ENCODE peak calls at places on chromosome 16, in five cellular contexts. X, Z, A, E and L are unnamed samples.

GRCh38 chr16:69393898-69394849 is 8.4 kb upstream of the TERF2 start:
- DNase-seq in X (no peak), A (no peak), E (no peak), Z (no peak), L (no peak)

GRCh38 chr16:31213877-31214704 is at the start of gene TRIM72:
- DNase-seq in A (no peak), E (no peak), X (no peak), Z (peak; percentile 34), L (no peak)

GRCh38 chr16:11285842-11286241 is 4.7 kb upstream of the PRM1 start:
- DNase-seq in Z (no peak), A (no peak), X (no peak), E (no peak), L (no peak)

GRCh38 chr16:30652005-30652296 is 1.2 kb downstream of the PRR14 start:
- DNase-seq in Z (no peak), A (no peak), X (no peak), E (no peak), L (no peak)

GRCh38 chr16:85234310-85235235 is 122.3 kb upstream of the CIBAR2 start:
- DNase-seq in E (peak; percentile 93), X (peak; percentile 50), A (no peak), Z (peak; percentile 84), L (peak; percentile 51)

GRCh38 chr16:6576646-6577045 is 756.0 kb upstream of the RBFOX1 start:
- DNase-seq in E (no peak), X (no peak), Z (no peak), A (no peak), L (no peak)

GRCh38 chr16:72561-73537 is at the start of gene RHBDF1:
- DNase-seq in A (no peak), E (peak; percentile 93), Z (no peak), X (peak; percentile 73), L (peak; percentile 69)

GRCh38 chr16:14394834-14395233 is 235.2 kb downstream of the PARN start:
- DNase-seq in E (no peak), X (no peak), A (no peak), Z (no peak), L (no peak)

GRCh38 chr16:47492428-47493357 is 31.6 kb downstream of the PHKB start:
- DNase-seq in X (peak; percentile 57), A (peak; percentile 79), E (no peak), Z (peak; percentile 83), L (peak; percentile 47)

GRCh38 chr16:53960954-53961616 is 257.1 kb downstream of the FTO start:
- DNase-seq in E (no peak), X (no peak), Z (no peak), A (no peak), L (no peak)

GRCh38 chr16:66979011-66979717 is 9.2 kb upstream of the CES4A start:
- DNase-seq in E (no peak), A (no peak), Z (peak; percentile 84), X (no peak), L (no peak)

GRCh38 chr16:70421473-70422311 is 17.2 kb downstream of the ST3GAL2 start:
- DNase-seq in A (no peak), Z (no peak), E (no peak), X (no peak), L (no peak)

GRCh38 chr16:1678500-1679098 is 520 bp downstream of the JPT2 start:
- DNase-seq in E (no peak), Z (no peak), A (no peak), X (peak; percentile 51), L (peak; percentile 50)

GRCh38 chr16:88924834-88925539 is 52.0 kb downstream of the CBFA2T3 start:
- DNase-seq in Z (peak; percentile 89), X (no peak), A (no peak), E (peak; percentile 75), L (no peak)

GRCh38 chr16:68486671-68487495 is 38.6 kb upstream of the SMPD3 start:
- DNase-seq in X (peak; percentile 49), E (no peak), Z (no peak), A (no peak), L (no peak)

GRCh38 chr16:20851601-20852000 is 45.3 kb downstream of the REXO5 start:
- DNase-seq in X (peak; percentile 66), E (no peak), Z (no peak), A (peak; percentile 91), L (peak; percentile 82)

GRCh38 chr16:67719778-67720144 is 645 bp upstream of the GFOD2 start:
- DNase-seq in A (no peak), X (peak; percentile 17), Z (peak; percentile 51), E (no peak), L (no peak)

GRCh38 chr16:69108069-69108904 is 2.8 kb downstream of the HAS3 start:
- DNase-seq in A (peak; percentile 48), X (no peak), E (no peak), Z (peak; percentile 48), L (no peak)

GRCh38 chr16:30010817-30011504 is at the start of gene DOC2A:
- DNase-seq in X (no peak), E (peak; percentile 87), A (no peak), Z (peak; percentile 74), L (no peak)

GRCh38 chr16:77190190-77190477 is 856 bp upstream of the MON1B start:
- DNase-seq in X (no peak), A (no peak), Z (no peak), E (peak; percentile 88), L (no peak)

GRCh38 chr16:2026461-2027023 is at the start of gene NHERF2:
- DNase-seq in Z (peak; percentile 77), X (peak; percentile 57), A (no peak), E (peak; percentile 90), L (peak; percentile 60)

GRCh38 chr16:56636616-56637413 is 1.7 kb upstream of the MT1A start:
- DNase-seq in A (no peak), E (no peak), Z (no peak), X (no peak), L (no peak)

GRCh38 chr16:19168173-19169080 is at the start of gene SYT17:
- DNase-seq in A (no peak), X (peak; percentile 64), E (peak; percentile 88), Z (peak; percentile 74), L (peak; percentile 63)

GRCh38 chr16:73069581-73070262 is 21.8 kb upstream of the ZFHX3 start:
- DNase-seq in E (no peak), A (no peak), Z (no peak), X (no peak), L (no peak)

GRCh38 chr16:73067671-73068545 is 20.0 kb upstream of the ZFHX3 start:
- DNase-seq in X (no peak), Z (no peak), E (no peak), A (no peak), L (no peak)

GRCh38 chr16:73066927-73067670 is 19.2 kb upstream of the ZFHX3 start:
- DNase-seq in X (peak; percentile 55), E (peak; percentile 50), Z (no peak), A (no peak), L (no peak)

GRCh38 chr16:73066321-73066926 is 18.5 kb upstream of the ZFHX3 start:
- DNase-seq in E (peak; percentile 77), A (no peak), Z (no peak), X (no peak), L (no peak)

DNA sequence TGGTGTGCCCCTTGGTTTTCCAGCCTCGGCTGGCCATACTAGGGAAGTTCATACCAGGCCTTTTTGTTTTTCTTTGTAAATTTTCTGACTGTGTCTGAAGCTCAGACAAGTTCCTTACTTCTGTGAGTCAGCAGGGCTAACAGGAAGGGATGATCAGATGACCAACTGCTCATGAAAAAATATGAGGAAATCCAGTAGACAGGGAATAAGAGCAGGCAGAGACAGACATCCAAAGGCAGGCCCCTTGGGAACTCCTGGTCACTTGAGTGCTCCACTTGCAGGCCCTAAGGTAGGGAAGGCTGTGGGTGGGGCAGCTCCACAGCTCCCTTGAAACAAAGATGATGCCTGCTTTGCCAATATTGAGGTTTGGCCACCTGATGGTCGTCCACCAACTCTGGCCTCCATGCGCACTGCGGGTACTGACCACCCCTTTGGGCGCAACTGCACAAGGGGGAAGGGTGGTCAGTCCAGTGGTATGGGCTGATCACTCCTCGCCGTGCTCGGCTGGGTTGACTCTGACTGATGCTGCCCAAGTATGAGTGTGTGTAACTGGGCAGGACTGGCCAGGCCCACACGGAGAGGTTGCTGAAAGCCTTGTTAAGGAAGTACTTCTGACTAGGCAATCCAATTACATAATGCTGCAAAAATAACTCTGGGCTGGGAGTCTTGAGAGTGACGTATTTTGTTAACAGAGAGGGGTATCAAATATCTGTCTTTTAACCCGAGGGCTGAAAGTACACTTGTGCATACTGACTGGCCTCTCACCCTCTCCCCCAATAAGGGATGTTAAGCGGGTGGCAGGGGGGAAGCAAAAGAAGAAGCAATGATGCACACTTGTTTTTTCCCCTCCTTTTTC is 20.8 kb upstream of the ZFHX3 start:
- DNase-seq in X (peak; percentile 57), A (peak; percentile 69), Z (no peak), E (peak; percentile 27), L (no peak)
- TF ChIP-seq POLR2AphosphoS5 in X (peak; percentile 39), A (no peak), Z (peak; percentile 48), E (peak; percentile 66), L (peak; percentile 37)

GRCh38 chr16:75288596-75289120 is 37.2 kb upstream of the BCAR1 start:
- DNase-seq in E (no peak), X (no peak), A (no peak), Z (peak; percentile 77), L (no peak)
- TF ChIP-seq CTCF in E (no peak), X (no peak), A (no peak), Z (no peak), L (no peak)

GRCh38 chr16:8963010-8963824 is 489 bp downstream of the USP7 start:
- DNase-seq in X (no peak), E (peak; percentile 89), Z (peak; percentile 87), A (no peak), L (no peak)

GRCh38 chr16:8962393-8963009 is 1.2 kb downstream of the USP7 start:
- DNase-seq in X (peak; percentile 71), Z (peak; percentile 91), E (peak; percentile 85), A (no peak), L (peak; percentile 50)

GRCh38 chr16:8964462-8964861 is 756 bp upstream of the USP7 start:
- DNase-seq in A (no peak), Z (no peak), X (no peak), E (no peak), L (no peak)

GRCh38 chr16:8961811-8962390 is 1.8 kb downstream of the USP7 start:
- DNase-seq in E (no peak), X (no peak), A (no peak), Z (no peak), L (no peak)

GRCh38 chr16:8963825-8964441 is at the start of gene USP7:
- DNase-seq in A (peak; percentile 94), Z (peak; percentile 100), E (peak; percentile 99), X (peak; percentile 94), L (peak; percentile 95)
- TF ChIP-seq POLR2A in A (no peak), Z (peak; percentile 14), E (no peak), X (peak; percentile 48), L (no peak)

GRCh38 chr16:4315185-4316102 is at the start of gene GLIS2:
- DNase-seq in E (peak; percentile 95), Z (peak; percentile 85), A (no peak), X (peak; percentile 60), L (peak; percentile 73)
- TF ChIP-seq POLR2AphosphoS5 in E (peak; percentile 8), Z (peak; percentile 26), A (no peak), X (no peak), L (no peak)